ENCODE peak calls at places on chromosomes 2 and 18, in five cellular contexts. G is IMR-90, R is A549, J is K562, B is GM12878. A is an unnamed sample.

GRCh38 chr2:234322766-234323465 is 174.0 kb downstream of the ARL4C start:
- DNase-seq in G (no peak), R (no peak), J (no peak), B (no peak), A (no peak)

GRCh38 chr2:233422050-233422639 is 67.9 kb downstream of the DGKD start:
- DNase-seq in G (no peak), R (peak), J (no peak), B (peak), A (no peak)

GRCh38 chr18:77711096-77711495 is 461.4 kb downstream of the GALR1 start:
- DNase-seq in G (no peak), R (no peak), J (no peak), B (no peak), A (no peak)

GRCh38 chr2:239991689-239992314 is 33.3 kb downstream of the NDUFA10 start:
- DNase-seq in G (peak), R (peak), J (peak), B (no peak), A (peak)

GRCh38 chr2:224039770-224040088 is 643 bp upstream of the SERPINE2 start:
- DNase-seq in G (no peak), R (no peak), J (no peak), B (no peak), A (no peak)

GRCh38 chr2:38505779-38506178 is 96.9 kb downstream of the HNRNPLL start:
- DNase-seq in G (peak), R (peak), J (no peak), B (no peak), A (no peak)

GRCh38 chr18:32110005-32110404 is 18.3 kb downstream of the RNF138 start:
- DNase-seq in G (no peak), R (no peak), J (no peak), B (no peak), A (no peak)

GRCh38 chr2:139378373-139378772 is 598.2 kb upstream of the NXPH2 start:
- DNase-seq in G (no peak), R (no peak), J (no peak), B (no peak), A (no peak)

GRCh38 chr2:10521356-10521755 is 73.2 kb upstream of the ODC1 start:
- DNase-seq in G (no peak), R (no peak), J (no peak), B (no peak), A (no peak)

GRCh38 chr2:70118798-70119454 is 31.6 kb downstream of the PCBP1 start:
- DNase-seq in G (no peak), R (no peak), J (no peak), B (no peak), A (no peak)

GRCh38 chr2:101223814-101224231 is 28.9 kb upstream of the CNOT11 start:
- DNase-seq in G (no peak), R (no peak), J (no peak), B (peak), A (no peak)

GRCh38 chr2:71559828-71560210 is 106.5 kb downstream of the DYSF start:
- DNase-seq in G (no peak), R (no peak), J (no peak), B (no peak), A (no peak)

GRCh38 chr2:147297820-147298219 is 547.0 kb upstream of the ACVR2A start:
- DNase-seq in G (no peak), R (no peak), J (no peak), B (peak), A (no peak)

GRCh38 chr18:58528011-58528367 is 100.9 kb downstream of the ALPK2 start:
- DNase-seq in G (peak), R (no peak), J (no peak), B (no peak), A (no peak)

GRCh38 chr2:201467666-201468065 is 16.1 kb downstream of the STRADB start:
- DNase-seq in G (no peak), R (no peak), J (no peak), B (no peak), A (no peak)

GRCh38 chr2:19504400-19505198 is 146.2 kb upstream of the OSR1 start:
- DNase-seq in G (no peak), R (peak), J (no peak), B (no peak), A (no peak)

GRCh38 chr18:35923939-35924338 is 48.5 kb upstream of the RMP24 start:
- DNase-seq in G (no peak), R (no peak), J (no peak), B (no peak), A (no peak)

GRCh38 chr18:41767960-41768359 is 187.1 kb upstream of the PIK3C3 start:
- DNase-seq in G (peak), R (peak), J (no peak), B (no peak), A (peak)

GRCh38 chr18:49055787-49056186 is 105.0 kb upstream of the SMAD7 start:
- DNase-seq in G (peak), R (no peak), J (peak), B (peak), A (no peak)

GRCh38 chr18:2827076-2827475 is 19.7 kb upstream of the EMILIN2 start:
- DNase-seq in G (no peak), R (no peak), J (no peak), B (no peak), A (no peak)

GRCh38 chr18:22193466-22193865 is 24.1 kb downstream of the GATA6 start:
- DNase-seq in G (no peak), R (no peak), J (no peak), B (no peak), A (no peak)

GRCh38 chr2:86308356-86308755 is 29.1 kb downstream of the REEP1 start:
- DNase-seq in G (no peak), R (no peak), J (no peak), B (no peak), A (no peak)

GRCh38 chr2:86069783-86070339 is 35.8 kb downstream of the POLR1A start:
- DNase-seq in G (no peak), R (no peak), J (no peak), B (no peak), A (no peak)

GRCh38 chr2:240960309-240960962 is 38.0 kb upstream of the SNED1 start:
- DNase-seq in G (peak), R (no peak), J (no peak), B (no peak), A (peak)

GRCh38 chr2:226699321-226699720 is 100.3 kb downstream of the IRS1 start:
- DNase-seq in G (peak), R (peak), J (no peak), B (no peak), A (no peak)

GRCh38 chr2:42569116-42569711 is 782 bp downstream of the MTA3 start:
- DNase-seq in G (peak), R (peak), J (peak), B (no peak), A (peak)

GRCh38 chr18:79769698-79770500 is 27.8 kb upstream of the KCNG2 start:
- DNase-seq in G (no peak), R (no peak), J (no peak), B (no peak), A (no peak)

GRCh38 chr2:122543815-122544214 is 788.4 kb downstream of the TSN start:
- DNase-seq in G (peak), R (no peak), J (no peak), B (no peak), A (no peak)

DNA sequence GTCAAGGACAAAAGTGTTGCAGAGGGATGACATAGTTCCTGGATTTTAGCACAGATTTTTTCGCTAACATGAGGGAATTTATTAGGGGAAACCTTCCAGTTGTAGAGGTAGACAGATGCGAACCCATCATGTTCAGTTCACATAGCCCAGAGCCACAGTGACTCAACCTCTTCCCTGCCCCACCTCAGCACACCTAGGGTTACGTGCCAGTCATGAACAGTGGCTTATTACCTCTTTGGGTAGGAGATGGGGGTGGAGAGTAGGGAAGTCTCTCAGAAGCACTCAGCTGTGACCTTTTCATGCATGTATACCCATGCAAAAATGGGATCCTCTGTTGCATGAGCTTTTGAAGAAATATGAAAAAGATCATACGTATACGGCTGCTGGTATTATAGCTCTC is 4.7 kb downstream of the TANC1 start:
- DNase-seq in G (no peak), R (no peak), J (no peak), B (no peak), A (no peak)
- TF ChIP-seq RCOR1 in G (no peak), R (no peak), J (no peak), B (no peak), A (no peak)

DNA sequence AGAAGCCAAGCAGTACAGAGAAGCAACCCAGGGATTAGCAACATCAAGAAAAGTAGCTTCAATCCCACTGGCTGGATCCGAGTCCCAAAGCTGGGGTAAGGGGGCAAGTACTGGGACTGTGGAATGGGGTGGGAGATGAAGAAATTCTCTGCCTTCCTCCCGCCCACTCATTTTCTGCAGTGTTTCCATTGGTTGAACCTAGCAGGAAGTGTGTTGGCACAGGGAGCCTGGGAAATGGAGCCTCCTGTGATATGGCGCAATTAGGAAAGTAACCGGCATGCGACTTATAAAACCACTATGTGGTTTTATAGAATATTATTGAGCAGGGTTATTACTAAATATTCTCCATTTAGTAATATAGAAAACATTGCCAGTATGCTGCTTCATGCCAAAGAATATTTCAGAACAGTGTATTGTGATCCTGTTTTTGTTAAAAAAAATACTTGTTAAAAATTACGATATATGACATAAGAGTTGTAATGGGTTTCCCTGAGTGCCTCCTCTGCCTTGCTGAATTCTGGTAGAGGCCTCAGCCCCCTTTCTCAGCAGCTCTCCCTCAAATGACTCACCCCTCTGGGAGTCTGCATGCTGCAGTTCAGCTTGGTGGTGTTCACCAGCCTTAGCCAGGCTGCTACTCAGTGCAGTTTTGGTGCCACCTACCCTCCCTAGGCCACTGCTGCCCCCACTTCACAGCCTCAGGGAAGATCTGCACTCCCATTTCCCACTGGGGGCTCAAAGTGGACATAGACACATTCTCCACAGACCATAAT is 60.5 kb downstream of the HK2 start:
- DNase-seq in G (peak), R (no peak), J (no peak), B (no peak), A (no peak)
- TF ChIP-seq RAD21 in G (no peak), R (no peak), J (no peak), B (no peak), A (no peak)

GRCh38 chr2:163735692-163736432 is at the start of gene FIGN:
- DNase-seq in G (peak), R (peak), J (no peak), B (no peak), A (peak)
- TF ChIP-seq RCOR1 in G (no peak), R (no peak), J (no peak), B (no peak), A (peak)

DNA sequence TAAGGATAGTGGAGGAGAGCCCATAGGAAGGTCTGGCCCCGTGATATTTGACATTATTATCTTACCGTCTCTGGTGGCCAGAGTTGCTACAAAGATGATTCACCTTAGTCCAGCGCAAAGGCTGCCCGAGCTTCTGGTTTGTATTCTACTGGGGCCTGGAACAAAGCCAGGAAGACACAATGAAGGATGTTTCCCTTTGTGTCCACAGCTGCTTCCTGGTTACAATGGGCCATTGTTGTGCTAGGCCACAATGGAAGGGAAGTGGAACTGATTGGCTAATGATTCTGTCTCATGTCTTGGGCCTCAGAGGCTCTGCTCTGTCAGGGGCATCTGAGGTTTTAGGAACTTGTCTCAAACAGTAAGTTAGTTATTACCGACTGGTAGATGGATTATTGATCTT is 132.2 kb downstream of the TDRD15 start:
- DNase-seq in G (no peak), R (peak), J (no peak), B (peak), A (no peak)
- TF ChIP-seq RAD21 in G (no peak), R (no peak), J (no peak), B (no peak), A (no peak)

GRCh38 chr2:175205523-175205922 is 24.0 kb upstream of the ATP5MC3 start:
- DNase-seq in G (peak), R (no peak), J (no peak), B (no peak), A (no peak)

GRCh38 chr2:175206866-175207265 is 25.4 kb upstream of the ATP5MC3 start:
- DNase-seq in G (no peak), R (no peak), J (no peak), B (no peak), A (no peak)

GRCh38 chr2:175207741-175208438 is 26.4 kb upstream of the ATP5MC3 start:
- DNase-seq in G (no peak), R (no peak), J (no peak), B (no peak), A (no peak)

GRCh38 chr2:175203621-175204496 is 22.3 kb upstream of the ATP5MC3 start:
- DNase-seq in G (peak), R (peak), J (peak), B (no peak), A (peak)
- TF ChIP-seq RCOR1 in G (no peak), R (no peak), J (peak), B (no peak), A (peak)